ENCODE peak calls at places on chromosomes 16 and 17, in nine cellular contexts. One of them, this sample, is unnamed.

GRCh38 chr17:72580321-72581127 is 459.7 kb downstream of the SOX9 start:
- DNase-seq in HTR-8/SVneo: no peak
- DNase-seq in cardiac fibroblast: no peak
- DNase-seq in NCI-H1694: no peak
- DNase-seq in lower leg skin: no peak
- DNase-seq in head of caudate nucleus: peak; percentile 76
- DNase-seq in WTC11: no peak
- DNase-seq in activated CD4-positive, CD25-positive, alpha-beta regulatory T cell: no peak
- DNase-seq in NCI-H226: no peak
- DNase-seq in this sample: peak; percentile 56

GRCh38 chr17:77330602-77331081 is 189.9 kb downstream of the SEC14L1 start:
- DNase-seq in HTR-8/SVneo: no peak
- DNase-seq in cardiac fibroblast: no peak
- DNase-seq in NCI-H1694: no peak
- DNase-seq in lower leg skin: no peak
- DNase-seq in head of caudate nucleus: no peak
- DNase-seq in WTC11: peak; percentile 9
- DNase-seq in activated CD4-positive, CD25-positive, alpha-beta regulatory T cell: no peak
- DNase-seq in NCI-H226: no peak
- DNase-seq in this sample: no peak

GRCh38 chr17:249236-249993 is 68.0 kb upstream of the DOC2B start:
- DNase-seq in HTR-8/SVneo: no peak
- DNase-seq in cardiac fibroblast: no peak
- DNase-seq in NCI-H1694: no peak
- DNase-seq in lower leg skin: no peak
- DNase-seq in head of caudate nucleus: no peak
- DNase-seq in WTC11: peak; percentile 4
- DNase-seq in activated CD4-positive, CD25-positive, alpha-beta regulatory T cell: no peak
- DNase-seq in NCI-H226: no peak
- DNase-seq in this sample: no peak

GRCh38 chr17:16456770-16457316 is 35.1 kb downstream of the LRRC75A start:
- DNase-seq in HTR-8/SVneo: no peak
- DNase-seq in cardiac fibroblast: no peak
- DNase-seq in NCI-H1694: no peak
- DNase-seq in lower leg skin: no peak
- DNase-seq in head of caudate nucleus: peak; percentile 58
- DNase-seq in WTC11: no peak
- DNase-seq in activated CD4-positive, CD25-positive, alpha-beta regulatory T cell: no peak
- DNase-seq in NCI-H226: no peak
- DNase-seq in this sample: no peak

GRCh38 chr17:27492470-27492869 is 36.2 kb downstream of the KSR1 start:
- DNase-seq in HTR-8/SVneo: no peak
- DNase-seq in cardiac fibroblast: no peak
- DNase-seq in NCI-H1694: no peak
- DNase-seq in lower leg skin: no peak
- DNase-seq in head of caudate nucleus: no peak
- DNase-seq in WTC11: no peak
- DNase-seq in activated CD4-positive, CD25-positive, alpha-beta regulatory T cell: no peak
- DNase-seq in NCI-H226: no peak
- DNase-seq in this sample: no peak

GRCh38 chr17:2101448-2102257 is 46.8 kb downstream of the HIC1 start:
- DNase-seq in HTR-8/SVneo: no peak
- DNase-seq in cardiac fibroblast: no peak
- DNase-seq in NCI-H1694: no peak
- DNase-seq in lower leg skin: peak; percentile 52
- DNase-seq in head of caudate nucleus: no peak
- DNase-seq in WTC11: no peak
- DNase-seq in activated CD4-positive, CD25-positive, alpha-beta regulatory T cell: peak; percentile 19
- DNase-seq in NCI-H226: no peak
- DNase-seq in this sample: peak; percentile 84

GRCh38 chr16:67149276-67150057 is 1.3 kb downstream of the B3GNT9 start:
- DNase-seq in HTR-8/SVneo: no peak
- DNase-seq in cardiac fibroblast: no peak
- DNase-seq in NCI-H1694: no peak
- DNase-seq in lower leg skin: no peak
- DNase-seq in head of caudate nucleus: no peak
- DNase-seq in WTC11: no peak
- DNase-seq in activated CD4-positive, CD25-positive, alpha-beta regulatory T cell: no peak
- DNase-seq in NCI-H226: no peak
- DNase-seq in this sample: no peak

GRCh38 chr17:17462048-17462824 is 14.6 kb upstream of the MED9 start:
- DNase-seq in HTR-8/SVneo: no peak
- DNase-seq in cardiac fibroblast: no peak
- DNase-seq in NCI-H1694: no peak
- DNase-seq in lower leg skin: no peak
- DNase-seq in head of caudate nucleus: no peak
- DNase-seq in WTC11: no peak
- DNase-seq in activated CD4-positive, CD25-positive, alpha-beta regulatory T cell: no peak
- DNase-seq in NCI-H226: no peak
- DNase-seq in this sample: no peak

GRCh38 chr16:84648595-84649510 is 542 bp downstream of the KLHL36 start:
- DNase-seq in HTR-8/SVneo: no peak
- DNase-seq in cardiac fibroblast: no peak
- DNase-seq in NCI-H1694: no peak
- DNase-seq in lower leg skin: peak; percentile 30
- DNase-seq in head of caudate nucleus: no peak
- DNase-seq in WTC11: peak; percentile 51
- DNase-seq in activated CD4-positive, CD25-positive, alpha-beta regulatory T cell: peak; percentile 17
- DNase-seq in NCI-H226: no peak
- DNase-seq in this sample: no peak

GRCh38 chr17:78154903-78155811 is 9.0 kb downstream of the C17orf99 start:
- DNase-seq in HTR-8/SVneo: no peak
- DNase-seq in cardiac fibroblast: no peak
- DNase-seq in NCI-H1694: no peak
- DNase-seq in lower leg skin: no peak
- DNase-seq in head of caudate nucleus: no peak
- DNase-seq in WTC11: no peak
- DNase-seq in activated CD4-positive, CD25-positive, alpha-beta regulatory T cell: no peak
- DNase-seq in NCI-H226: no peak
- DNase-seq in this sample: no peak

GRCh38 chr16:55035037-55035436 is 104.4 kb downstream of the IRX5 start:
- DNase-seq in HTR-8/SVneo: no peak
- DNase-seq in cardiac fibroblast: peak; percentile 12
- DNase-seq in NCI-H1694: no peak
- DNase-seq in lower leg skin: no peak
- DNase-seq in head of caudate nucleus: peak; percentile 12
- DNase-seq in WTC11: peak; percentile 83
- DNase-seq in activated CD4-positive, CD25-positive, alpha-beta regulatory T cell: no peak
- DNase-seq in NCI-H226: no peak
- DNase-seq in this sample: no peak

GRCh38 chr17:17526369-17526768 is 30.2 kb upstream of the RASD1 start:
- DNase-seq in HTR-8/SVneo: no peak
- DNase-seq in cardiac fibroblast: no peak
- DNase-seq in NCI-H1694: no peak
- DNase-seq in lower leg skin: no peak
- DNase-seq in head of caudate nucleus: no peak
- DNase-seq in WTC11: no peak
- DNase-seq in activated CD4-positive, CD25-positive, alpha-beta regulatory T cell: no peak
- DNase-seq in NCI-H226: no peak
- DNase-seq in this sample: no peak

GRCh38 chr16:23700509-23700908 is 12.5 kb downstream of the ERN2 start:
- DNase-seq in HTR-8/SVneo: no peak
- DNase-seq in cardiac fibroblast: no peak
- DNase-seq in NCI-H1694: no peak
- DNase-seq in lower leg skin: no peak
- DNase-seq in head of caudate nucleus: no peak
- DNase-seq in WTC11: peak; percentile 65
- DNase-seq in activated CD4-positive, CD25-positive, alpha-beta regulatory T cell: no peak
- DNase-seq in NCI-H226: no peak
- DNase-seq in this sample: no peak

GRCh38 chr17:10737168-10737622 is 7.4 kb upstream of the TMEM220 start:
- DNase-seq in HTR-8/SVneo: peak; percentile 53
- DNase-seq in cardiac fibroblast: peak; percentile 70
- DNase-seq in NCI-H1694: no peak
- DNase-seq in lower leg skin: peak; percentile 53
- DNase-seq in head of caudate nucleus: peak; percentile 62
- DNase-seq in WTC11: peak; percentile 60
- DNase-seq in activated CD4-positive, CD25-positive, alpha-beta regulatory T cell: no peak
- DNase-seq in NCI-H226: peak; percentile 42
- DNase-seq in this sample: no peak

GRCh38 chr17:17476865-17477467 is at the start of gene MED9:
- DNase-seq in HTR-8/SVneo: peak; percentile 97
- DNase-seq in cardiac fibroblast: peak; percentile 91
- DNase-seq in NCI-H1694: peak; percentile 86
- DNase-seq in lower leg skin: peak; percentile 88
- DNase-seq in head of caudate nucleus: peak; percentile 93
- DNase-seq in WTC11: peak; percentile 95
- DNase-seq in activated CD4-positive, CD25-positive, alpha-beta regulatory T cell: peak; percentile 90
- DNase-seq in NCI-H226: peak; percentile 84
- DNase-seq in this sample: peak; percentile 31

GRCh38 chr17:77208217-77208808 is 67.5 kb downstream of the SEC14L1 start:
- DNase-seq in HTR-8/SVneo: peak; percentile 41
- DNase-seq in cardiac fibroblast: peak; percentile 43
- DNase-seq in NCI-H1694: no peak
- DNase-seq in lower leg skin: no peak
- DNase-seq in head of caudate nucleus: peak; percentile 78
- DNase-seq in WTC11: peak; percentile 13
- DNase-seq in activated CD4-positive, CD25-positive, alpha-beta regulatory T cell: no peak
- DNase-seq in NCI-H226: peak; percentile 51
- DNase-seq in this sample: no peak

GRCh38 chr17:30244853-30245385 is 9.4 kb upstream of the SLC6A4 start:
- DNase-seq in HTR-8/SVneo: no peak
- DNase-seq in cardiac fibroblast: peak; percentile 86
- DNase-seq in NCI-H1694: no peak
- DNase-seq in lower leg skin: no peak
- DNase-seq in head of caudate nucleus: no peak
- DNase-seq in WTC11: no peak
- DNase-seq in activated CD4-positive, CD25-positive, alpha-beta regulatory T cell: no peak
- DNase-seq in NCI-H226: no peak
- DNase-seq in this sample: no peak

GRCh38 chr17:37650419-37651003 is 7.3 kb upstream of the DDX52 start:
- DNase-seq in HTR-8/SVneo: peak; percentile 63
- DNase-seq in cardiac fibroblast: peak; percentile 75
- DNase-seq in NCI-H1694: no peak
- DNase-seq in lower leg skin: no peak
- DNase-seq in head of caudate nucleus: peak; percentile 28
- DNase-seq in WTC11: peak; percentile 43
- DNase-seq in activated CD4-positive, CD25-positive, alpha-beta regulatory T cell: no peak
- DNase-seq in NCI-H226: peak; percentile 35
- DNase-seq in this sample: no peak

GRCh38 chr16:11595908-11596504 is 9.3 kb upstream of the LITAF start:
- DNase-seq in HTR-8/SVneo: no peak
- DNase-seq in cardiac fibroblast: no peak
- DNase-seq in NCI-H1694: no peak
- DNase-seq in lower leg skin: no peak
- DNase-seq in head of caudate nucleus: no peak
- DNase-seq in WTC11: no peak
- DNase-seq in activated CD4-positive, CD25-positive, alpha-beta regulatory T cell: no peak
- DNase-seq in NCI-H226: no peak
- DNase-seq in this sample: no peak

GRCh38 chr17:78133179-78133951 is 2.8 kb downstream of the TMC8 start:
- DNase-seq in HTR-8/SVneo: no peak
- DNase-seq in cardiac fibroblast: no peak
- DNase-seq in NCI-H1694: no peak
- DNase-seq in lower leg skin: no peak
- DNase-seq in head of caudate nucleus: no peak
- DNase-seq in WTC11: no peak
- DNase-seq in activated CD4-positive, CD25-positive, alpha-beta regulatory T cell: no peak
- DNase-seq in NCI-H226: no peak
- DNase-seq in this sample: no peak

GRCh38 chr17:61414141-61414935 is 14.7 kb downstream of the TBX2 start:
- DNase-seq in HTR-8/SVneo: no peak
- DNase-seq in cardiac fibroblast: peak; percentile 18
- DNase-seq in NCI-H1694: no peak
- DNase-seq in lower leg skin: no peak
- DNase-seq in head of caudate nucleus: no peak
- DNase-seq in WTC11: no peak
- DNase-seq in activated CD4-positive, CD25-positive, alpha-beta regulatory T cell: no peak
- DNase-seq in NCI-H226: no peak
- DNase-seq in this sample: no peak

GRCh38 chr17:9195961-9196668 is 174.8 kb downstream of the NTN1 start:
- DNase-seq in HTR-8/SVneo: no peak
- DNase-seq in cardiac fibroblast: no peak
- DNase-seq in NCI-H1694: peak; percentile 39
- DNase-seq in lower leg skin: no peak
- DNase-seq in head of caudate nucleus: no peak
- DNase-seq in WTC11: peak; percentile 58
- DNase-seq in activated CD4-positive, CD25-positive, alpha-beta regulatory T cell: no peak
- DNase-seq in NCI-H226: no peak
- DNase-seq in this sample: no peak

GRCh38 chr17:38416840-38417209 is 11.4 kb upstream of the ARHGAP23 start:
- DNase-seq in HTR-8/SVneo: no peak
- DNase-seq in cardiac fibroblast: no peak
- DNase-seq in NCI-H1694: no peak
- DNase-seq in lower leg skin: no peak
- DNase-seq in head of caudate nucleus: no peak
- DNase-seq in WTC11: no peak
- DNase-seq in activated CD4-positive, CD25-positive, alpha-beta regulatory T cell: no peak
- DNase-seq in NCI-H226: peak; percentile 51
- DNase-seq in this sample: no peak

GRCh38 chr16:27370318-27370717 is 31.7 kb upstream of the IL21R start:
- DNase-seq in HTR-8/SVneo: no peak
- DNase-seq in cardiac fibroblast: no peak
- DNase-seq in NCI-H1694: no peak
- DNase-seq in lower leg skin: no peak
- DNase-seq in head of caudate nucleus: no peak
- DNase-seq in WTC11: no peak
- DNase-seq in activated CD4-positive, CD25-positive, alpha-beta regulatory T cell: no peak
- DNase-seq in NCI-H226: no peak
- DNase-seq in this sample: no peak

GRCh38 chr17:17398928-17399926 is 77.6 kb upstream of the MED9 start:
- DNase-seq in HTR-8/SVneo: no peak
- DNase-seq in cardiac fibroblast: no peak
- DNase-seq in NCI-H1694: no peak
- DNase-seq in lower leg skin: no peak
- DNase-seq in head of caudate nucleus: no peak
- DNase-seq in WTC11: no peak
- DNase-seq in activated CD4-positive, CD25-positive, alpha-beta regulatory T cell: no peak
- DNase-seq in NCI-H226: no peak
- DNase-seq in this sample: no peak